ENCODE peak calls at places on chromosome 6, in ten cellular contexts. One of them, this sample, is unnamed.

GRCh38 chr6:167652701-167653095 is 174.0 kb upstream of the AFDN start:
- DNase-seq in MM.1S: no peak
- DNase-seq in endodermal cell: peak; percentile 85
- DNase-seq in CD8-positive, alpha-beta T cell: no peak
- DNase-seq in psoas muscle: no peak
- DNase-seq in prostate gland: no peak
- DNase-seq in hepatocyte: no peak
- DNase-seq in WERI-Rb-1: no peak
- DNase-seq in K562: peak; percentile 25
- DNase-seq in small intestine: no peak
- DNase-seq in this sample: no peak

GRCh38 chr6:58198301-58198700 is 880.9 kb downstream of the PRIM2 start:
- DNase-seq in MM.1S: no peak
- DNase-seq in endodermal cell: no peak
- DNase-seq in CD8-positive, alpha-beta T cell: no peak
- DNase-seq in psoas muscle: no peak
- DNase-seq in prostate gland: no peak
- DNase-seq in hepatocyte: no peak
- DNase-seq in WERI-Rb-1: no peak
- DNase-seq in K562: no peak
- DNase-seq in small intestine: no peak
- DNase-seq in this sample: no peak

GRCh38 chr6:156582509-156582992 is 194.6 kb upstream of the ARID1B start:
- DNase-seq in MM.1S: peak; percentile 83
- DNase-seq in endodermal cell: no peak
- DNase-seq in CD8-positive, alpha-beta T cell: no peak
- DNase-seq in psoas muscle: no peak
- DNase-seq in prostate gland: no peak
- DNase-seq in hepatocyte: no peak
- DNase-seq in WERI-Rb-1: no peak
- DNase-seq in K562: no peak
- DNase-seq in small intestine: peak; percentile 14
- DNase-seq in this sample: no peak

GRCh38 chr6:36015666-36016065 is 8.8 kb downstream of the SLC26A8 start:
- DNase-seq in MM.1S: no peak
- DNase-seq in endodermal cell: no peak
- DNase-seq in CD8-positive, alpha-beta T cell: no peak
- DNase-seq in psoas muscle: no peak
- DNase-seq in prostate gland: no peak
- DNase-seq in hepatocyte: no peak
- DNase-seq in WERI-Rb-1: no peak
- DNase-seq in K562: no peak
- DNase-seq in small intestine: peak; percentile 56
- DNase-seq in this sample: no peak

GRCh38 chr6:36204068-36204753 is 7.7 kb downstream of the BRPF3 start:
- DNase-seq in MM.1S: no peak
- DNase-seq in endodermal cell: no peak
- DNase-seq in CD8-positive, alpha-beta T cell: peak; percentile 77
- DNase-seq in psoas muscle: no peak
- DNase-seq in prostate gland: no peak
- DNase-seq in hepatocyte: no peak
- DNase-seq in WERI-Rb-1: no peak
- DNase-seq in K562: no peak
- DNase-seq in small intestine: peak; percentile 51
- DNase-seq in this sample: peak; percentile 81

GRCh38 chr6:51495016-51495805 is 592.2 kb downstream of the PKHD1 start:
- DNase-seq in MM.1S: no peak
- DNase-seq in endodermal cell: peak; percentile 63
- DNase-seq in CD8-positive, alpha-beta T cell: no peak
- DNase-seq in psoas muscle: no peak
- DNase-seq in prostate gland: no peak
- DNase-seq in hepatocyte: no peak
- DNase-seq in WERI-Rb-1: no peak
- DNase-seq in K562: no peak
- DNase-seq in small intestine: no peak
- DNase-seq in this sample: no peak

GRCh38 chr6:63403725-63404124 is 83.9 kb upstream of the LGSN start:
- DNase-seq in MM.1S: no peak
- DNase-seq in endodermal cell: no peak
- DNase-seq in CD8-positive, alpha-beta T cell: no peak
- DNase-seq in psoas muscle: no peak
- DNase-seq in prostate gland: no peak
- DNase-seq in hepatocyte: no peak
- DNase-seq in WERI-Rb-1: no peak
- DNase-seq in K562: no peak
- DNase-seq in small intestine: no peak
- DNase-seq in this sample: no peak

GRCh38 chr6:1127129-1127528 is 184.8 kb upstream of the FOXQ1 start:
- DNase-seq in MM.1S: no peak
- DNase-seq in endodermal cell: no peak
- DNase-seq in CD8-positive, alpha-beta T cell: no peak
- DNase-seq in psoas muscle: no peak
- DNase-seq in prostate gland: no peak
- DNase-seq in hepatocyte: no peak
- DNase-seq in WERI-Rb-1: no peak
- DNase-seq in K562: no peak
- DNase-seq in small intestine: no peak
- DNase-seq in this sample: no peak

GRCh38 chr6:54009052-54009654 is 102.1 kb upstream of the MLIP start:
- DNase-seq in MM.1S: no peak
- DNase-seq in endodermal cell: no peak
- DNase-seq in CD8-positive, alpha-beta T cell: no peak
- DNase-seq in psoas muscle: no peak
- DNase-seq in prostate gland: no peak
- DNase-seq in hepatocyte: no peak
- DNase-seq in WERI-Rb-1: no peak
- DNase-seq in K562: no peak
- DNase-seq in small intestine: no peak
- DNase-seq in this sample: no peak

GRCh38 chr6:15401769-15402250 is 155.9 kb downstream of the JARID2 start:
- DNase-seq in MM.1S: no peak
- DNase-seq in endodermal cell: no peak
- DNase-seq in CD8-positive, alpha-beta T cell: no peak
- DNase-seq in psoas muscle: no peak
- DNase-seq in prostate gland: no peak
- DNase-seq in hepatocyte: peak; percentile 15
- DNase-seq in WERI-Rb-1: no peak
- DNase-seq in K562: no peak
- DNase-seq in small intestine: peak; percentile 76
- DNase-seq in this sample: no peak

GRCh38 chr6:143449731-143450452 is 603 bp downstream of the ADAT2 start:
- DNase-seq in MM.1S: peak; percentile 26
- DNase-seq in endodermal cell: peak; percentile 77
- DNase-seq in CD8-positive, alpha-beta T cell: peak; percentile 62
- DNase-seq in psoas muscle: no peak
- DNase-seq in prostate gland: peak; percentile 17
- DNase-seq in hepatocyte: peak; percentile 26
- DNase-seq in WERI-Rb-1: peak; percentile 44
- DNase-seq in K562: peak; percentile 26
- DNase-seq in small intestine: peak; percentile 33
- DNase-seq in this sample: peak; percentile 30
- H3K27ac ChIP-seq in MM.1S: peak overlapping the region; percentile 63
- H3K27ac ChIP-seq in endodermal cell: peak overlapping the region; percentile 30
- H3K27ac ChIP-seq in CD8-positive, alpha-beta T cell: peak overlapping the region; percentile 62
- H3K27ac ChIP-seq in psoas muscle: peak overlapping the region; percentile 65
- H3K27ac ChIP-seq in prostate gland: peak overlapping the region; percentile 76
- H3K27ac ChIP-seq in hepatocyte: peak overlapping the region; percentile 87
- H3K27ac ChIP-seq in WERI-Rb-1: peak overlapping the region; percentile 67
- H3K27ac ChIP-seq in K562: peak overlapping the region; percentile 78
- H3K27ac ChIP-seq in small intestine: peak overlapping the region; percentile 77
- H3K27ac ChIP-seq in this sample: peak overlapping the region; percentile 80

GRCh38 chr6:142761756-142762155 is 183.2 kb downstream of the HIVEP2 start:
- DNase-seq in MM.1S: no peak
- DNase-seq in endodermal cell: no peak
- DNase-seq in CD8-positive, alpha-beta T cell: no peak
- DNase-seq in psoas muscle: no peak
- DNase-seq in prostate gland: no peak
- DNase-seq in hepatocyte: no peak
- DNase-seq in WERI-Rb-1: no peak
- DNase-seq in K562: no peak
- DNase-seq in small intestine: no peak
- DNase-seq in this sample: no peak
- H3K36me3 ChIP-seq in MM.1S: no peaks in the 10 kb centered on the region
- H3K36me3 ChIP-seq in endodermal cell: no peaks in the 10 kb centered on the region
- H3K36me3 ChIP-seq in CD8-positive, alpha-beta T cell: peaks cover 38% of the 10 kb centered on the region
- H3K36me3 ChIP-seq in psoas muscle: peaks cover 84% of the 10 kb centered on the region
- H3K36me3 ChIP-seq in prostate gland: peaks cover 2% of the 10 kb centered on the region
- H3K36me3 ChIP-seq in hepatocyte: no peaks in the 10 kb centered on the region
- H3K36me3 ChIP-seq in WERI-Rb-1: no peaks in the 10 kb centered on the region
- H3K36me3 ChIP-seq in K562: no peaks in the 10 kb centered on the region
- H3K36me3 ChIP-seq in small intestine: peaks cover 5% of the 10 kb centered on the region
- H3K36me3 ChIP-seq in this sample: peaks cover 66% of the 10 kb centered on the region

GRCh38 chr6:27242589-27243265 is 4.8 kb upstream of the PRSS16 start:
- DNase-seq in MM.1S: no peak
- DNase-seq in endodermal cell: no peak
- DNase-seq in CD8-positive, alpha-beta T cell: no peak
- DNase-seq in psoas muscle: no peak
- DNase-seq in prostate gland: no peak
- DNase-seq in hepatocyte: no peak
- DNase-seq in WERI-Rb-1: no peak
- DNase-seq in K562: no peak
- DNase-seq in small intestine: no peak
- DNase-seq in this sample: no peak

GRCh38 chr6:27239258-27239657 is 8.2 kb upstream of the PRSS16 start:
- DNase-seq in MM.1S: no peak
- DNase-seq in endodermal cell: no peak
- DNase-seq in CD8-positive, alpha-beta T cell: no peak
- DNase-seq in psoas muscle: no peak
- DNase-seq in prostate gland: no peak
- DNase-seq in hepatocyte: no peak
- DNase-seq in WERI-Rb-1: no peak
- DNase-seq in K562: no peak
- DNase-seq in small intestine: no peak
- DNase-seq in this sample: no peak

GRCh38 chr6:27237089-27237723 is 10.3 kb upstream of the PRSS16 start:
- DNase-seq in MM.1S: no peak
- DNase-seq in endodermal cell: peak; percentile 87
- DNase-seq in CD8-positive, alpha-beta T cell: no peak
- DNase-seq in psoas muscle: no peak
- DNase-seq in prostate gland: no peak
- DNase-seq in hepatocyte: peak; percentile 44
- DNase-seq in WERI-Rb-1: no peak
- DNase-seq in K562: peak; percentile 73
- DNase-seq in small intestine: no peak
- DNase-seq in this sample: no peak

GRCh38 chr6:27238010-27238983 is 9.2 kb upstream of the PRSS16 start:
- DNase-seq in MM.1S: no peak
- DNase-seq in endodermal cell: peak; percentile 81
- DNase-seq in CD8-positive, alpha-beta T cell: no peak
- DNase-seq in psoas muscle: no peak
- DNase-seq in prostate gland: no peak
- DNase-seq in hepatocyte: no peak
- DNase-seq in WERI-Rb-1: no peak
- DNase-seq in K562: no peak
- DNase-seq in small intestine: no peak
- DNase-seq in this sample: no peak

DNA sequence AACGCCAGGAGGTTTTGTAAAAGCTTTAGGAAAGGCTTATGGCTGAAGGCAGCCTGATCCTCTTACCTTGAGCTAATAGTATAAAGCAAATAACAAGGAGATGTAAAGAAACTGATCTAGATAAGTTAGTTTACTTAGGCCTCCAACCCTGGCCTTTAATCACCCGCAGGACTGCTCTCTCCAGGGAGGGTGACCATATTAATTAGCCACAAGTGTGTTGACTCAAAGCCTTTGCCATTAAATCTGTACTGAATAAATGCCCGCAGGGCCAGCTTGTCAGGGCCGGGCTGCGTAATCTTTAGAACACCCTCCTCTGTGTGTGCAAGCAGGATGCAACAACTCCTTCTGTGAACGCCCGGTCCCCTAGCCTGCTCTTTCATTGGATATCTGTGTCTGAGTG is 6.1 kb upstream of the PRSS16 start:
- DNase-seq in MM.1S: no peak
- DNase-seq in endodermal cell: no peak
- DNase-seq in CD8-positive, alpha-beta T cell: no peak
- DNase-seq in psoas muscle: no peak
- DNase-seq in prostate gland: no peak
- DNase-seq in hepatocyte: no peak
- DNase-seq in WERI-Rb-1: no peak
- DNase-seq in K562: no peak
- DNase-seq in small intestine: no peak
- DNase-seq in this sample: no peak
- H3K27me3 ChIP-seq in MM.1S: peaks cover 11% of the 10 kb centered on the region
- H3K27me3 ChIP-seq in endodermal cell: peaks cover 42% of the 10 kb centered on the region
- H3K27me3 ChIP-seq in CD8-positive, alpha-beta T cell: peaks cover 23% of the 10 kb centered on the region
- H3K27me3 ChIP-seq in psoas muscle: peaks cover 88% of the 10 kb centered on the region
- H3K27me3 ChIP-seq in prostate gland: peaks cover 24% of the 10 kb centered on the region
- H3K27me3 ChIP-seq in hepatocyte: peaks cover 20% of the 10 kb centered on the region
- H3K27me3 ChIP-seq in WERI-Rb-1: peaks cover 97% of the 10 kb centered on the region
- H3K27me3 ChIP-seq in K562: no peaks in the 10 kb centered on the region
- H3K27me3 ChIP-seq in small intestine: peaks cover 40% of the 10 kb centered on the region
- H3K27me3 ChIP-seq in this sample: peaks cover 43% of the 10 kb centered on the region

GRCh38 chr6:109241199-109241598 is 141.1 kb downstream of the CD164 start:
- DNase-seq in MM.1S: no peak
- DNase-seq in endodermal cell: no peak
- DNase-seq in CD8-positive, alpha-beta T cell: no peak
- DNase-seq in psoas muscle: no peak
- DNase-seq in prostate gland: no peak
- DNase-seq in hepatocyte: no peak
- DNase-seq in WERI-Rb-1: no peak
- DNase-seq in K562: no peak
- DNase-seq in small intestine: no peak
- DNase-seq in this sample: no peak

GRCh38 chr6:109239192-109239917 is 142.9 kb downstream of the CD164 start:
- DNase-seq in MM.1S: no peak
- DNase-seq in endodermal cell: no peak
- DNase-seq in CD8-positive, alpha-beta T cell: no peak
- DNase-seq in psoas muscle: no peak
- DNase-seq in prostate gland: no peak
- DNase-seq in hepatocyte: peak; percentile 16
- DNase-seq in WERI-Rb-1: no peak
- DNase-seq in K562: no peak
- DNase-seq in small intestine: no peak
- DNase-seq in this sample: no peak

GRCh38 chr6:109238405-109238804 is 143.1 kb downstream of the CEP57L1 start:
- DNase-seq in MM.1S: no peak
- DNase-seq in endodermal cell: no peak
- DNase-seq in CD8-positive, alpha-beta T cell: no peak
- DNase-seq in psoas muscle: no peak
- DNase-seq in prostate gland: no peak
- DNase-seq in hepatocyte: no peak
- DNase-seq in WERI-Rb-1: no peak
- DNase-seq in K562: no peak
- DNase-seq in small intestine: no peak
- DNase-seq in this sample: no peak

GRCh38 chr6:109240370-109241084 is 141.7 kb downstream of the CD164 start:
- DNase-seq in MM.1S: no peak
- DNase-seq in endodermal cell: no peak
- DNase-seq in CD8-positive, alpha-beta T cell: no peak
- DNase-seq in psoas muscle: no peak
- DNase-seq in prostate gland: no peak
- DNase-seq in hepatocyte: no peak
- DNase-seq in WERI-Rb-1: no peak
- DNase-seq in K562: no peak
- DNase-seq in small intestine: no peak
- DNase-seq in this sample: no peak

DNA sequence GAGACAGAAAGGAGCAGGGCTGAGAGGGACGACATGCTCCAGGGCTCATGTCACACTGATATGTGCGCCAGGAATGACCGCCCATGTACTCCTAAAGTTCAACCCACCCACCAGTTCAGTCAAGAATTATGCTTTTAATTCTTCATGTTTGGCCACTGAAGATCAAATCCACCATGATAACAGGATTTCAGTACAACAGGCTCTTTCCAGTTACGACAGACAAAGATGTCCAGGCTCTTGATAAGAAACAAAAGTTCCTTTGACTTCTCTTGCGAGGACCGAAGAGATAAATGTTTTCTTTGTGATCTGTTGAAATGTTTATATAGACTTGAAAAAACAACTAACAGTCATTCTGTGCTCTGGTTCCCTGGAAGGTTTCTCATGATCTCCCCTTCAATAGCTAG is 142.3 kb downstream of the CD164 start:
- DNase-seq in MM.1S: no peak
- DNase-seq in endodermal cell: no peak
- DNase-seq in CD8-positive, alpha-beta T cell: no peak
- DNase-seq in psoas muscle: no peak
- DNase-seq in prostate gland: no peak
- DNase-seq in hepatocyte: no peak
- DNase-seq in WERI-Rb-1: no peak
- DNase-seq in K562: no peak
- DNase-seq in small intestine: no peak
- DNase-seq in this sample: no peak
- H3K27ac ChIP-seq in MM.1S: no peak overlapping the region
- H3K27ac ChIP-seq in endodermal cell: no peak overlapping the region
- H3K27ac ChIP-seq in CD8-positive, alpha-beta T cell: no peak overlapping the region
- H3K27ac ChIP-seq in psoas muscle: peak overlapping the region; percentile 67
- H3K27ac ChIP-seq in prostate gland: peak overlapping the region; percentile 12
- H3K27ac ChIP-seq in hepatocyte: peak overlapping the region; percentile 74
- H3K27ac ChIP-seq in WERI-Rb-1: no peak overlapping the region
- H3K27ac ChIP-seq in K562: peak overlapping the region; percentile 47
- H3K27ac ChIP-seq in small intestine: no peak overlapping the region
- H3K27ac ChIP-seq in this sample: no peak overlapping the region